ENCODE peak calls at places on chromosomes 7 and 10, in eight cellular contexts. B, J, I, Y, H, U, A and Z are unnamed samples. For H3K36me3, the result is how much of the 10 kb centered on the place peaks cover.

GRCh38 chr7:47470567-47471357 is 111.1 kb downstream of the TNS3 start:
- DNase-seq in U (no peak), B (no peak), H (no peak), Y (no peak), A (no peak), J (peak), I (no peak), Z (peak)

GRCh38 chr7:116786791-116787443 is 75.5 kb upstream of the CAPZA2 start:
- DNase-seq in I (no peak), H (no peak), J (no peak), U (peak), Y (no peak), B (peak), A (no peak), Z (peak)

GRCh38 chr10:36474456-36474855 is 650.9 kb upstream of the ANKRD30A start:
- DNase-seq in H (no peak), Y (no peak), B (no peak), A (no peak), J (no peak), U (no peak), I (no peak), Z (peak)

GRCh38 chr7:16647435-16647960 is 1.5 kb downstream of the BZW2 start:
- DNase-seq in Y (no peak), I (no peak), A (no peak), H (no peak), J (no peak), U (peak), B (no peak), Z (no peak)

GRCh38 chr7:11192506-11192905 is 218.8 kb downstream of the PHF14 start:
- DNase-seq in I (no peak), J (no peak), Y (no peak), B (no peak), A (no peak), U (no peak), H (no peak), Z (no peak)

GRCh38 chr7:137848095-137848494 is 1.3 kb upstream of the DGKI start:
- DNase-seq in A (no peak), B (no peak), Y (no peak), H (no peak), J (no peak), I (no peak), U (no peak), Z (no peak)

GRCh38 chr7:111987115-111987826 is 218.9 kb downstream of the DOCK4 start:
- DNase-seq in B (peak), I (no peak), A (no peak), H (no peak), Y (no peak), J (no peak), U (peak), Z (no peak)

GRCh38 chr7:78970440-78970916 is 483.0 kb downstream of the MAGI2 start:
- DNase-seq in U (no peak), H (no peak), I (no peak), Y (no peak), J (no peak), B (no peak), A (no peak), Z (no peak)

GRCh38 chr7:11341285-11341944 is 367.7 kb downstream of the PHF14 start:
- DNase-seq in B (no peak), H (no peak), Y (no peak), U (no peak), I (peak), J (peak), A (no peak), Z (peak)

GRCh38 chr10:119360181-119360921 is 153.0 kb downstream of the GRK5 start:
- DNase-seq in I (no peak), Y (no peak), B (peak), J (no peak), A (no peak), U (no peak), H (no peak), Z (no peak)

GRCh38 chr7:108650487-108650886 is 80.8 kb downstream of the DNAJB9 start:
- DNase-seq in J (no peak), I (no peak), Y (no peak), B (no peak), A (no peak), U (peak), H (no peak), Z (no peak)

GRCh38 chr10:98404571-98405396 is 10.2 kb downstream of the PYROXD2 start:
- DNase-seq in Y (no peak), B (no peak), I (no peak), A (no peak), J (no peak), H (no peak), U (peak), Z (no peak)

GRCh38 chr7:30596043-30596641 is 1.5 kb downstream of the GARS1 start:
- DNase-seq in B (no peak), H (no peak), A (no peak), U (peak), J (no peak), Y (no peak), I (no peak), Z (peak)

GRCh38 chr7:80392229-80393169 is 119.4 kb downstream of the GNAT3 start:
- DNase-seq in H (no peak), U (peak), A (no peak), I (peak), Y (no peak), J (no peak), B (no peak), Z (no peak)

GRCh38 chr7:121475806-121476205 is 79.7 kb upstream of the FAM3C start:
- DNase-seq in U (no peak), A (no peak), B (peak), J (no peak), H (no peak), Y (no peak), I (no peak), Z (no peak)

GRCh38 chr10:88676283-88677060 is 12.2 kb downstream of the LIPF start:
- DNase-seq in H (no peak), A (no peak), J (no peak), U (no peak), B (no peak), Y (no peak), I (no peak), Z (no peak)

GRCh38 chr10:96719850-96720421 is 378 bp downstream of the PIK3AP1 start:
- DNase-seq in U (no peak), H (peak), Y (no peak), I (peak), B (peak), J (no peak), A (peak), Z (peak)

GRCh38 chr7:31022117-31022516 is 30.0 kb upstream of the ADCYAP1R1 start:
- DNase-seq in U (no peak), J (no peak), A (no peak), Y (no peak), B (no peak), I (no peak), H (no peak), Z (no peak)

GRCh38 chr10:103752680-103753248 is 102.6 kb downstream of the SH3PXD2A start:
- DNase-seq in U (no peak), H (no peak), I (no peak), Y (no peak), J (no peak), B (no peak), A (no peak), Z (no peak)

GRCh38 chr10:4263281-4263921 is 478.4 kb upstream of the KLF6 start:
- DNase-seq in J (no peak), A (no peak), I (no peak), U (no peak), Y (no peak), B (no peak), H (no peak), Z (no peak)

GRCh38 chr7:157771-158251 is 34.6 kb upstream of the FAM20C start:
- DNase-seq in J (no peak), A (no peak), H (no peak), B (no peak), I (no peak), U (no peak), Y (no peak), Z (no peak)

GRCh38 chr10:19546224-19546623 is 270.0 kb upstream of the PLXDC2 start:
- DNase-seq in U (no peak), H (no peak), A (no peak), Y (no peak), I (no peak), J (no peak), B (no peak), Z (no peak)

GRCh38 chr10:116773306-116773705 is 30.9 kb upstream of the HSPA12A start:
- DNase-seq in A (no peak), U (no peak), H (no peak), J (no peak), B (no peak), Y (no peak), I (no peak), Z (no peak)

GRCh38 chr7:141698247-141699015 is 3.5 kb downstream of the DENND11 start:
- DNase-seq in J (no peak), Y (no peak), U (no peak), B (no peak), H (no peak), A (no peak), I (no peak), Z (no peak)

GRCh38 chr7:75989726-75990388 is 4.5 kb downstream of the TMEM120A start:
- DNase-seq in U (no peak), I (no peak), H (peak), A (peak), J (no peak), Y (no peak), B (peak), Z (no peak)

GRCh38 chr10:5910323-5911100 is 20.5 kb downstream of the FBH1 start:
- DNase-seq in I (no peak), A (no peak), B (no peak), Y (no peak), U (no peak), J (no peak), H (no peak), Z (no peak)

GRCh38 chr7:3605222-3605621 is 304.2 kb downstream of the SDK1 start:
- DNase-seq in U (peak), I (no peak), J (no peak), H (no peak), Y (no peak), A (no peak), B (no peak), Z (no peak)

GRCh38 chr7:68787586-68787985 is 810.7 kb upstream of the AUTS2 start:
- DNase-seq in U (no peak), A (no peak), H (no peak), B (no peak), J (no peak), Y (no peak), I (no peak), Z (no peak)

GRCh38 chr7:147240468-147240867 is 1123.9 kb downstream of the CNTNAP2 start:
- DNase-seq in I (no peak), J (no peak), U (no peak), H (no peak), B (no peak), Y (no peak), A (no peak), Z (no peak)

GRCh38 chr10:19719320-19719719 is 96.9 kb upstream of the PLXDC2 start:
- DNase-seq in J (no peak), U (no peak), Y (no peak), I (no peak), A (no peak), B (no peak), H (no peak), Z (no peak)

GRCh38 chr7:101942603-101943210 is 125.3 kb downstream of the CUX1 start:
- DNase-seq in H (no peak), U (peak), J (peak), A (no peak), Y (no peak), I (no peak), B (no peak), Z (no peak)
- H3K27ac ChIP-seq in H (peak), U (peak), J (peak), A (peak), Y (peak), I (peak), B (peak), Z (no peak)

GRCh38 chr10:87036623-87037022 is 16.5 kb downstream of the FAM25A start:
- DNase-seq in A (no peak), Y (no peak), I (no peak), B (no peak), J (no peak), H (no peak), U (no peak), Z (no peak)
- TF ChIP-seq CTCF in A (no peak), Y (no peak), I (no peak), B (no peak), J (no peak), H (no peak), U (no peak), Z (no peak)

DNA sequence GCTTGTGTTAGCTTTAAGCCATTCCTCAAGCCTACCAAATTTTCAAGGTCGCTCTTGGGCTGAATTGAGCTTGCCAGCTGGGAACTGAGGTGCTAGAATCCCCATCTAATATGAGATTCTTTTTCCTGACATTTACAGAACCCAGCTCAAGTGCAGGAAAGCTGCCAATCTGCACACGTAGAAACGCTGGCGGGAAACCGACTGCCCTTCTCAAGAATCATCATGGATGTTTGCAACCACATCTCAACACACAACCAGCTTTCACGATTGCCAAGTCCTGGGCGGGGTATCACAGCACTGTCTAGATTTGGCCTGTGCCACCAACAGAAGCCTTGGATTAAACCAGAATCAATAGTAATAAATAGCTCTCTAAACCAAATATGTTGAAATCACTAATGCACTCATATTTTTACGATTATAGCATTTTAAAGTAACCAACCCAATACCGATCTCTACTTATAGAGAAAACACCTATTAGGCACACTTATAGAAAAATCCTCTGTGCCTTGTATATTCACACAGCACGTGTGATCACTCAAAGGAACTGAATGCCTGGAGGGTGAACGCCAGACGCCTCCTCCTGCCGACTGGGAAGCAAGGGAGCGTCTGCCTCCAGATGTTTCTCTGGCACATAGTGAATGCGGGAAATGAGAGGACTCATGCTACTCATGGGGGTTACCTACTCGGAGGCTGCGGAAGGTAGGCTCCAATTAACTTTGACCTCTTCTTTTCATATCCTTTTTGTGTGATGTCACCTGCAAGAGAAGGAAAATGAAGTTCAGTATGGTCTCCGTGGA is 203.5 kb downstream of the DIP2C start:
- DNase-seq in H (no peak), B (no peak), Y (no peak), A (no peak), I (no peak), J (no peak), U (no peak), Z (no peak)
- H3K36me3 ChIP-seq in H (under half), B (under half), Y (under half), A (under half), I (under half), J (under half), U (under half), Z (under half)

GRCh38 chr10:124577651-124578050 is 116.0 kb downstream of the LHPP start:
- DNase-seq in H (peak), A (peak), J (no peak), B (no peak), U (no peak), I (no peak), Y (no peak), Z (no peak)

GRCh38 chr10:124579003-124579384 is 117.4 kb downstream of the LHPP start:
- DNase-seq in B (no peak), I (no peak), H (peak), U (peak), Y (no peak), J (no peak), A (peak), Z (no peak)

GRCh38 chr10:124576526-124577420 is 115.2 kb downstream of the LHPP start:
- DNase-seq in J (no peak), A (peak), U (no peak), Y (no peak), I (no peak), H (peak), B (no peak), Z (no peak)

GRCh38 chr10:124575107-124576035 is 113.7 kb downstream of the LHPP start:
- DNase-seq in U (no peak), Y (no peak), A (peak), B (no peak), H (peak), I (no peak), J (no peak), Z (no peak)

GRCh38 chr10:124578231-124579002 is 116.8 kb downstream of the LHPP start:
- DNase-seq in A (peak), I (no peak), J (no peak), U (no peak), Y (no peak), B (no peak), H (peak), Z (no peak)
- H3K27ac ChIP-seq in A (no peak), I (no peak), J (no peak), U (no peak), Y (no peak), B (no peak), H (no peak), Z (no peak)

GRCh38 chr7:150974468-150975391 is 3.4 kb downstream of the KCNH2 start:
- DNase-seq in I (peak), J (no peak), B (peak), H (no peak), U (no peak), A (peak), Y (no peak), Z (peak)
- TF ChIP-seq CTCF in I (peak), J (no peak), B (peak), H (no peak), U (no peak), A (no peak), Y (no peak), Z (peak)

GRCh38 chr7:129664029-129665012 is 52.8 kb downstream of the NRF1 start:
- DNase-seq in I (peak), A (no peak), Y (no peak), H (no peak), J (no peak), U (peak), B (no peak), Z (peak)

GRCh38 chr7:129665013-129665401 is 53.5 kb downstream of the NRF1 start:
- DNase-seq in A (no peak), I (peak), J (no peak), B (no peak), U (peak), Y (no peak), H (no peak), Z (no peak)

GRCh38 chr7:129667116-129667515 is 55.6 kb downstream of the NRF1 start:
- DNase-seq in U (no peak), A (no peak), J (no peak), H (no peak), I (no peak), Y (no peak), B (no peak), Z (no peak)

GRCh38 chr7:129657363-129657762 is 45.8 kb downstream of the NRF1 start:
- DNase-seq in B (no peak), H (no peak), Y (no peak), A (no peak), J (no peak), U (peak), I (no peak), Z (no peak)

GRCh38 chr7:129661645-129662182 is 50.2 kb downstream of the NRF1 start:
- DNase-seq in I (no peak), A (no peak), U (no peak), B (no peak), Y (no peak), H (no peak), J (no peak), Z (no peak)
- H3K36me3 ChIP-seq in I (under half), A (half or more), U (under half), B (under half), Y (under half), H (under half), J (under half), Z (under half)

DNA sequence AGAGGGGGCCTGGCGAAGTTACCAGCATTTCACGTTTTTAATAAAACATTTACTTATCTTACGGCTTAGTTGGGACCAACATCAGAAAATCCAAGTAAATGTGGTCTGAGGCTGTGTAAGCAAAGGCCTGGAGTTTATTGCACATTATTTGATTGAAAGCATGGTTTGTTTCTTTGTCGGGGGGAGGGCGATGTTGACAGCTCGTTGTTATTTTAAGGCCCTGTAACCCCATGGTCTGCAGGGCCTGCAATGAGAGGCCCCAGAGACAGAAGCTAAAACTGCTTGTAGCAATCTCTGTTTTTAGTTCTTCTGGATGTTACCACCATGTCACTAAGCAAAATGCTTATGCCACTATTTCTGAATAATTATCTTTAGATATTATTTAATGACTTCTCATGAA is 88.9 kb downstream of the MYOF start:
- DNase-seq in I (no peak), B (no peak), Y (no peak), J (no peak), A (no peak), H (no peak), U (no peak), Z (no peak)
- H3K27ac ChIP-seq in I (no peak), B (peak), Y (no peak), J (no peak), A (no peak), H (no peak), U (no peak), Z (no peak)

GRCh38 chr10:84236807-84237198 is 4.5 kb downstream of the LRIT1 start:
- DNase-seq in H (no peak), U (no peak), J (no peak), Y (no peak), B (no peak), I (no peak), A (no peak), Z (no peak)
- TF ChIP-seq CTCF in H (no peak), U (no peak), J (no peak), Y (no peak), B (no peak), I (no peak), A (no peak), Z (no peak)

GRCh38 chr10:123356101-123356500 is 201.9 kb downstream of the BUB3 start:
- DNase-seq in U (no peak), A (no peak), H (no peak), I (no peak), J (no peak), B (no peak), Y (no peak), Z (no peak)

GRCh38 chr10:123357363-123358075 is 203.3 kb downstream of the BUB3 start:
- DNase-seq in I (no peak), B (no peak), Y (no peak), U (no peak), H (no peak), A (no peak), J (no peak), Z (no peak)

GRCh38 chr10:123361832-123362231 is 207.6 kb downstream of the BUB3 start:
- DNase-seq in J (no peak), B (no peak), H (no peak), U (no peak), Y (no peak), I (no peak), A (no peak), Z (no peak)

GRCh38 chr10:123356799-123357198 is 202.6 kb downstream of the BUB3 start:
- DNase-seq in B (no peak), H (no peak), Y (no peak), A (no peak), I (no peak), J (no peak), U (no peak), Z (no peak)

GRCh38 chr10:123359539-123359938 is 205.3 kb downstream of the BUB3 start:
- DNase-seq in J (no peak), H (no peak), Y (no peak), I (no peak), B (no peak), U (no peak), A (no peak), Z (no peak)
- H3K36me3 ChIP-seq in J (under half), H (under half), Y (under half), I (under half), B (under half), U (under half), A (under half), Z (under half)

GRCh38 chr7:5631752-5632151 is 149.7 kb downstream of the RNF216 start:
- DNase-seq in I (no peak), J (no peak), A (no peak), U (no peak), Y (no peak), H (no peak), B (no peak), Z (no peak)

GRCh38 chr7:5631185-5631584 is 150.3 kb downstream of the RNF216 start:
- DNase-seq in H (no peak), Y (no peak), U (no peak), B (no peak), I (no peak), J (no peak), A (no peak), Z (no peak)

GRCh38 chr7:5635461-5636445 is 145.7 kb downstream of the RNF216 start:
- DNase-seq in B (no peak), A (no peak), H (no peak), U (no peak), I (no peak), Y (no peak), J (no peak), Z (no peak)

GRCh38 chr7:5634107-5634950 is 147.1 kb downstream of the RNF216 start:
- DNase-seq in Y (no peak), H (no peak), U (no peak), J (no peak), B (peak), A (no peak), I (no peak), Z (peak)

GRCh38 chr7:5633161-5634106 is 148.0 kb downstream of the RNF216 start:
- DNase-seq in U (no peak), J (no peak), Y (no peak), I (no peak), A (no peak), B (no peak), H (no peak), Z (no peak)
- H3K27ac ChIP-seq in U (no peak), J (peak), Y (peak), I (no peak), A (peak), B (no peak), H (peak), Z (peak)